ENCODE peak calls at places on chromosome 11, in eight cellular contexts. J is AG08396; D is A549; L is GM20000; C is stimulated activated naive CD4-positive, alpha-beta T cell treated with Interleukin-2 at 50 U/mL for 16 hours; Z is uterus; O is AG10803; R is NCI-H2029. B is an unnamed sample.

GRCh38 chr11:91731051-91731450 is 493.6 kb upstream of the FAT3 start:
- DNase-seq in J (no peak), D (no peak), L (no peak), C (no peak), Z (no peak), O (no peak), R (no peak), B (no peak)

GRCh38 chr11:12478743-12479142 is 101.4 kb downstream of the PARVA start:
- DNase-seq in J (peak), D (no peak), L (no peak), C (no peak), Z (peak), O (peak), R (no peak), B (no peak)

GRCh38 chr11:70070736-70071135 is 7.4 kb upstream of the ANO1 start:
- DNase-seq in J (no peak), D (no peak), L (no peak), C (no peak), Z (no peak), O (no peak), R (no peak), B (no peak)

GRCh38 chr11:75035911-75036536 is 47.3 kb downstream of the NEU3 start:
- DNase-seq in J (no peak), D (no peak), L (no peak), C (no peak), Z (no peak), O (no peak), R (peak), B (peak)

GRCh38 chr11:131815631-131816030 is 445.2 kb downstream of the NTM start:
- DNase-seq in J (no peak), D (no peak), L (no peak), C (no peak), Z (no peak), O (no peak), R (no peak), B (no peak)

GRCh38 chr11:78406568-78407196 is 10.9 kb downstream of the GAB2 start:
- DNase-seq in J (no peak), D (no peak), L (no peak), C (no peak), Z (no peak), O (no peak), R (no peak), B (no peak)

GRCh38 chr11:8017894-8018741 is 31.0 kb downstream of the EIF3F start:
- DNase-seq in J (peak), D (no peak), L (no peak), C (no peak), Z (no peak), O (peak), R (peak), B (peak)

GRCh38 chr11:46410021-46410420 is 18.4 kb upstream of the CHRM4 start:
- DNase-seq in J (no peak), D (no peak), L (no peak), C (no peak), Z (no peak), O (no peak), R (peak), B (no peak)

B was measured in adipocyte.